ENCODE peak calls at places on chromosomes 11 and 22, in ten cellular contexts. One of them, this sample, is unnamed.

GRCh38 chr22:17929909-17930308 is 94.5 kb downstream of the MICAL3 start:
- DNase-seq in NCI-H1436: no peak
- DNase-seq in GM04504: no peak
- DNase-seq in Peyer's patch: no peak
- DNase-seq in cardiac fibroblast: no peak
- DNase-seq in activated T-helper 1 cell treated with anti-CD3 and anti-CD28 coated beads, Interleukin-12 subunit alpha, Interleukin-12 subunit beta, Interleukin-2, Interleukin-4 antibody, amounts not matched to agents 30 ng/mL and 10 ng/mL and 1 ng/mL, durations not matched to agents 14 hours and 24 hours and 36 hours: no peak
- DNase-seq in amniotic stem cell: no peak
- DNase-seq in frontal cortex: no peak
- DNase-seq in EL: no peak
- DNase-seq in nephron progenitor cell: no peak
- DNase-seq in this sample: no peak

GRCh38 chr22:33568934-33569496 is 351.3 kb downstream of the LARGE1 start:
- DNase-seq in NCI-H1436: no peak
- DNase-seq in GM04504: no peak
- DNase-seq in Peyer's patch: no peak
- DNase-seq in cardiac fibroblast: no peak
- DNase-seq in activated T-helper 1 cell treated with anti-CD3 and anti-CD28 coated beads, Interleukin-12 subunit alpha, Interleukin-12 subunit beta, Interleukin-2, Interleukin-4 antibody, amounts not matched to agents 30 ng/mL and 10 ng/mL and 1 ng/mL, durations not matched to agents 14 hours and 24 hours and 36 hours: no peak
- DNase-seq in amniotic stem cell: no peak
- DNase-seq in frontal cortex: no peak
- DNase-seq in EL: no peak
- DNase-seq in nephron progenitor cell: no peak
- DNase-seq in this sample: no peak

GRCh38 chr11:12205330-12205729 is 94.9 kb downstream of the MICAL2 start:
- DNase-seq in NCI-H1436: no peak
- DNase-seq in GM04504: no peak
- DNase-seq in Peyer's patch: no peak
- DNase-seq in cardiac fibroblast: peak
- DNase-seq in activated T-helper 1 cell treated with anti-CD3 and anti-CD28 coated beads, Interleukin-12 subunit alpha, Interleukin-12 subunit beta, Interleukin-2, Interleukin-4 antibody, amounts not matched to agents 30 ng/mL and 10 ng/mL and 1 ng/mL, durations not matched to agents 14 hours and 24 hours and 36 hours: no peak
- DNase-seq in amniotic stem cell: no peak
- DNase-seq in frontal cortex: no peak
- DNase-seq in EL: peak
- DNase-seq in nephron progenitor cell: no peak
- DNase-seq in this sample: no peak

GRCh38 chr11:73227571-73228211 is 9.6 kb downstream of the P2RY2 start:
- DNase-seq in NCI-H1436: no peak
- DNase-seq in GM04504: no peak
- DNase-seq in Peyer's patch: no peak
- DNase-seq in cardiac fibroblast: no peak
- DNase-seq in activated T-helper 1 cell treated with anti-CD3 and anti-CD28 coated beads, Interleukin-12 subunit alpha, Interleukin-12 subunit beta, Interleukin-2, Interleukin-4 antibody, amounts not matched to agents 30 ng/mL and 10 ng/mL and 1 ng/mL, durations not matched to agents 14 hours and 24 hours and 36 hours: no peak
- DNase-seq in amniotic stem cell: no peak
- DNase-seq in frontal cortex: no peak
- DNase-seq in EL: no peak
- DNase-seq in nephron progenitor cell: peak
- DNase-seq in this sample: no peak

GRCh38 chr22:45183974-45184373 is 20.2 kb downstream of the NUP50 start:
- DNase-seq in NCI-H1436: no peak
- DNase-seq in GM04504: no peak
- DNase-seq in Peyer's patch: no peak
- DNase-seq in cardiac fibroblast: no peak
- DNase-seq in activated T-helper 1 cell treated with anti-CD3 and anti-CD28 coated beads, Interleukin-12 subunit alpha, Interleukin-12 subunit beta, Interleukin-2, Interleukin-4 antibody, amounts not matched to agents 30 ng/mL and 10 ng/mL and 1 ng/mL, durations not matched to agents 14 hours and 24 hours and 36 hours: no peak
- DNase-seq in amniotic stem cell: no peak
- DNase-seq in frontal cortex: no peak
- DNase-seq in EL: no peak
- DNase-seq in nephron progenitor cell: no peak
- DNase-seq in this sample: no peak

GRCh38 chr11:126347751-126348628 is 7.5 kb upstream of the ST3GAL4 start:
- DNase-seq in NCI-H1436: no peak
- DNase-seq in GM04504: no peak
- DNase-seq in Peyer's patch: no peak
- DNase-seq in cardiac fibroblast: no peak
- DNase-seq in activated T-helper 1 cell treated with anti-CD3 and anti-CD28 coated beads, Interleukin-12 subunit alpha, Interleukin-12 subunit beta, Interleukin-2, Interleukin-4 antibody, amounts not matched to agents 30 ng/mL and 10 ng/mL and 1 ng/mL, durations not matched to agents 14 hours and 24 hours and 36 hours: no peak
- DNase-seq in amniotic stem cell: no peak
- DNase-seq in frontal cortex: no peak
- DNase-seq in EL: no peak
- DNase-seq in nephron progenitor cell: no peak
- DNase-seq in this sample: no peak

GRCh38 chr11:31340903-31341572 is 28.5 kb downstream of the DCDC1 start:
- DNase-seq in NCI-H1436: no peak
- DNase-seq in GM04504: no peak
- DNase-seq in Peyer's patch: no peak
- DNase-seq in cardiac fibroblast: peak
- DNase-seq in activated T-helper 1 cell treated with anti-CD3 and anti-CD28 coated beads, Interleukin-12 subunit alpha, Interleukin-12 subunit beta, Interleukin-2, Interleukin-4 antibody, amounts not matched to agents 30 ng/mL and 10 ng/mL and 1 ng/mL, durations not matched to agents 14 hours and 24 hours and 36 hours: no peak
- DNase-seq in amniotic stem cell: no peak
- DNase-seq in frontal cortex: no peak
- DNase-seq in EL: peak
- DNase-seq in nephron progenitor cell: peak
- DNase-seq in this sample: peak

GRCh38 chr11:297666-298405 is 1.5 kb downstream of the IFITM5 start:
- DNase-seq in NCI-H1436: no peak
- DNase-seq in GM04504: no peak
- DNase-seq in Peyer's patch: peak
- DNase-seq in cardiac fibroblast: no peak
- DNase-seq in activated T-helper 1 cell treated with anti-CD3 and anti-CD28 coated beads, Interleukin-12 subunit alpha, Interleukin-12 subunit beta, Interleukin-2, Interleukin-4 antibody, amounts not matched to agents 30 ng/mL and 10 ng/mL and 1 ng/mL, durations not matched to agents 14 hours and 24 hours and 36 hours: no peak
- DNase-seq in amniotic stem cell: no peak
- DNase-seq in frontal cortex: no peak
- DNase-seq in EL: no peak
- DNase-seq in nephron progenitor cell: peak
- DNase-seq in this sample: peak

GRCh38 chr11:8202428-8203160 is 33.8 kb upstream of the RIC3 start:
- DNase-seq in NCI-H1436: no peak
- DNase-seq in GM04504: no peak
- DNase-seq in Peyer's patch: no peak
- DNase-seq in cardiac fibroblast: no peak
- DNase-seq in activated T-helper 1 cell treated with anti-CD3 and anti-CD28 coated beads, Interleukin-12 subunit alpha, Interleukin-12 subunit beta, Interleukin-2, Interleukin-4 antibody, amounts not matched to agents 30 ng/mL and 10 ng/mL and 1 ng/mL, durations not matched to agents 14 hours and 24 hours and 36 hours: no peak
- DNase-seq in amniotic stem cell: no peak
- DNase-seq in frontal cortex: no peak
- DNase-seq in EL: no peak
- DNase-seq in nephron progenitor cell: no peak
- DNase-seq in this sample: no peak

GRCh38 chr11:69253028-69253427 is 40.9 kb upstream of the MYEOV start:
- DNase-seq in NCI-H1436: no peak
- DNase-seq in GM04504: peak
- DNase-seq in Peyer's patch: no peak
- DNase-seq in cardiac fibroblast: peak
- DNase-seq in activated T-helper 1 cell treated with anti-CD3 and anti-CD28 coated beads, Interleukin-12 subunit alpha, Interleukin-12 subunit beta, Interleukin-2, Interleukin-4 antibody, amounts not matched to agents 30 ng/mL and 10 ng/mL and 1 ng/mL, durations not matched to agents 14 hours and 24 hours and 36 hours: no peak
- DNase-seq in amniotic stem cell: no peak
- DNase-seq in frontal cortex: no peak
- DNase-seq in EL: peak
- DNase-seq in nephron progenitor cell: no peak
- DNase-seq in this sample: no peak

GRCh38 chr11:20373568-20374209 is 10.2 kb downstream of the HTATIP2 start:
- DNase-seq in NCI-H1436: no peak
- DNase-seq in GM04504: no peak
- DNase-seq in Peyer's patch: no peak
- DNase-seq in cardiac fibroblast: no peak
- DNase-seq in activated T-helper 1 cell treated with anti-CD3 and anti-CD28 coated beads, Interleukin-12 subunit alpha, Interleukin-12 subunit beta, Interleukin-2, Interleukin-4 antibody, amounts not matched to agents 30 ng/mL and 10 ng/mL and 1 ng/mL, durations not matched to agents 14 hours and 24 hours and 36 hours: no peak
- DNase-seq in amniotic stem cell: no peak
- DNase-seq in frontal cortex: no peak
- DNase-seq in EL: no peak
- DNase-seq in nephron progenitor cell: no peak
- DNase-seq in this sample: no peak

GRCh38 chr11:41665633-41666032 is 206.2 kb upstream of the LRRC4C start:
- DNase-seq in NCI-H1436: no peak
- DNase-seq in GM04504: no peak
- DNase-seq in Peyer's patch: no peak
- DNase-seq in cardiac fibroblast: no peak
- DNase-seq in activated T-helper 1 cell treated with anti-CD3 and anti-CD28 coated beads, Interleukin-12 subunit alpha, Interleukin-12 subunit beta, Interleukin-2, Interleukin-4 antibody, amounts not matched to agents 30 ng/mL and 10 ng/mL and 1 ng/mL, durations not matched to agents 14 hours and 24 hours and 36 hours: no peak
- DNase-seq in amniotic stem cell: no peak
- DNase-seq in frontal cortex: no peak
- DNase-seq in EL: no peak
- DNase-seq in nephron progenitor cell: no peak
- DNase-seq in this sample: no peak

GRCh38 chr22:18048441-18048898 is 24.1 kb upstream of the MICAL3 start:
- DNase-seq in NCI-H1436: no peak
- DNase-seq in GM04504: no peak
- DNase-seq in Peyer's patch: no peak
- DNase-seq in cardiac fibroblast: no peak
- DNase-seq in activated T-helper 1 cell treated with anti-CD3 and anti-CD28 coated beads, Interleukin-12 subunit alpha, Interleukin-12 subunit beta, Interleukin-2, Interleukin-4 antibody, amounts not matched to agents 30 ng/mL and 10 ng/mL and 1 ng/mL, durations not matched to agents 14 hours and 24 hours and 36 hours: no peak
- DNase-seq in amniotic stem cell: peak
- DNase-seq in frontal cortex: no peak
- DNase-seq in EL: peak
- DNase-seq in nephron progenitor cell: no peak
- DNase-seq in this sample: peak

GRCh38 chr11:76888989-76889388 is 28.3 kb downstream of the ACER3 start:
- DNase-seq in NCI-H1436: no peak
- DNase-seq in GM04504: no peak
- DNase-seq in Peyer's patch: no peak
- DNase-seq in cardiac fibroblast: no peak
- DNase-seq in activated T-helper 1 cell treated with anti-CD3 and anti-CD28 coated beads, Interleukin-12 subunit alpha, Interleukin-12 subunit beta, Interleukin-2, Interleukin-4 antibody, amounts not matched to agents 30 ng/mL and 10 ng/mL and 1 ng/mL, durations not matched to agents 14 hours and 24 hours and 36 hours: no peak
- DNase-seq in amniotic stem cell: no peak
- DNase-seq in frontal cortex: no peak
- DNase-seq in EL: no peak
- DNase-seq in nephron progenitor cell: no peak
- DNase-seq in this sample: no peak

GRCh38 chr22:39522567-39523300 is 2.4 kb downstream of the ATF4 start:
- DNase-seq in NCI-H1436: peak
- DNase-seq in GM04504: no peak
- DNase-seq in Peyer's patch: no peak
- DNase-seq in cardiac fibroblast: peak
- DNase-seq in activated T-helper 1 cell treated with anti-CD3 and anti-CD28 coated beads, Interleukin-12 subunit alpha, Interleukin-12 subunit beta, Interleukin-2, Interleukin-4 antibody, amounts not matched to agents 30 ng/mL and 10 ng/mL and 1 ng/mL, durations not matched to agents 14 hours and 24 hours and 36 hours: no peak
- DNase-seq in amniotic stem cell: no peak
- DNase-seq in frontal cortex: peak
- DNase-seq in EL: peak
- DNase-seq in nephron progenitor cell: no peak
- DNase-seq in this sample: no peak

GRCh38 chr11:86696004-86696403 is 23.6 kb upstream of the ME3 start:
- DNase-seq in NCI-H1436: no peak
- DNase-seq in GM04504: peak
- DNase-seq in Peyer's patch: no peak
- DNase-seq in cardiac fibroblast: peak
- DNase-seq in activated T-helper 1 cell treated with anti-CD3 and anti-CD28 coated beads, Interleukin-12 subunit alpha, Interleukin-12 subunit beta, Interleukin-2, Interleukin-4 antibody, amounts not matched to agents 30 ng/mL and 10 ng/mL and 1 ng/mL, durations not matched to agents 14 hours and 24 hours and 36 hours: no peak
- DNase-seq in amniotic stem cell: peak
- DNase-seq in frontal cortex: no peak
- DNase-seq in EL: peak
- DNase-seq in nephron progenitor cell: no peak
- DNase-seq in this sample: no peak

GRCh38 chr22:50140615-50141014 is 29.9 kb upstream of the PANX2 start:
- DNase-seq in NCI-H1436: no peak
- DNase-seq in GM04504: no peak
- DNase-seq in Peyer's patch: no peak
- DNase-seq in cardiac fibroblast: no peak
- DNase-seq in activated T-helper 1 cell treated with anti-CD3 and anti-CD28 coated beads, Interleukin-12 subunit alpha, Interleukin-12 subunit beta, Interleukin-2, Interleukin-4 antibody, amounts not matched to agents 30 ng/mL and 10 ng/mL and 1 ng/mL, durations not matched to agents 14 hours and 24 hours and 36 hours: no peak
- DNase-seq in amniotic stem cell: no peak
- DNase-seq in frontal cortex: no peak
- DNase-seq in EL: no peak
- DNase-seq in nephron progenitor cell: no peak
- DNase-seq in this sample: no peak

GRCh38 chr11:114171257-114172054 is 111.9 kb downstream of the ZBTB16 start:
- DNase-seq in NCI-H1436: no peak
- DNase-seq in GM04504: no peak
- DNase-seq in Peyer's patch: no peak
- DNase-seq in cardiac fibroblast: peak
- DNase-seq in activated T-helper 1 cell treated with anti-CD3 and anti-CD28 coated beads, Interleukin-12 subunit alpha, Interleukin-12 subunit beta, Interleukin-2, Interleukin-4 antibody, amounts not matched to agents 30 ng/mL and 10 ng/mL and 1 ng/mL, durations not matched to agents 14 hours and 24 hours and 36 hours: no peak
- DNase-seq in amniotic stem cell: no peak
- DNase-seq in frontal cortex: no peak
- DNase-seq in EL: no peak
- DNase-seq in nephron progenitor cell: peak
- DNase-seq in this sample: no peak

GRCh38 chr11:94958118-94958517 is 15.2 kb downstream of the CWC15 start:
- DNase-seq in NCI-H1436: no peak
- DNase-seq in GM04504: peak
- DNase-seq in Peyer's patch: no peak
- DNase-seq in cardiac fibroblast: peak
- DNase-seq in activated T-helper 1 cell treated with anti-CD3 and anti-CD28 coated beads, Interleukin-12 subunit alpha, Interleukin-12 subunit beta, Interleukin-2, Interleukin-4 antibody, amounts not matched to agents 30 ng/mL and 10 ng/mL and 1 ng/mL, durations not matched to agents 14 hours and 24 hours and 36 hours: no peak
- DNase-seq in amniotic stem cell: no peak
- DNase-seq in frontal cortex: no peak
- DNase-seq in EL: peak
- DNase-seq in nephron progenitor cell: no peak
- DNase-seq in this sample: no peak

GRCh38 chr22:21876486-21877176 is 9.2 kb upstream of the MAPK1 start:
- DNase-seq in NCI-H1436: no peak
- DNase-seq in GM04504: peak
- DNase-seq in Peyer's patch: no peak
- DNase-seq in cardiac fibroblast: peak
- DNase-seq in activated T-helper 1 cell treated with anti-CD3 and anti-CD28 coated beads, Interleukin-12 subunit alpha, Interleukin-12 subunit beta, Interleukin-2, Interleukin-4 antibody, amounts not matched to agents 30 ng/mL and 10 ng/mL and 1 ng/mL, durations not matched to agents 14 hours and 24 hours and 36 hours: no peak
- DNase-seq in amniotic stem cell: no peak
- DNase-seq in frontal cortex: no peak
- DNase-seq in EL: peak
- DNase-seq in nephron progenitor cell: no peak
- DNase-seq in this sample: no peak

GRCh38 chr11:12209096-12209495 is 98.7 kb downstream of the MICAL2 start:
- DNase-seq in NCI-H1436: no peak
- DNase-seq in GM04504: no peak
- DNase-seq in Peyer's patch: no peak
- DNase-seq in cardiac fibroblast: no peak
- DNase-seq in activated T-helper 1 cell treated with anti-CD3 and anti-CD28 coated beads, Interleukin-12 subunit alpha, Interleukin-12 subunit beta, Interleukin-2, Interleukin-4 antibody, amounts not matched to agents 30 ng/mL and 10 ng/mL and 1 ng/mL, durations not matched to agents 14 hours and 24 hours and 36 hours: no peak
- DNase-seq in amniotic stem cell: no peak
- DNase-seq in frontal cortex: no peak
- DNase-seq in EL: no peak
- DNase-seq in nephron progenitor cell: no peak
- DNase-seq in this sample: no peak

GRCh38 chr11:76293189-76293631 is 86.9 kb upstream of the WNT11 start:
- DNase-seq in NCI-H1436: no peak
- DNase-seq in GM04504: no peak
- DNase-seq in Peyer's patch: no peak
- DNase-seq in cardiac fibroblast: no peak
- DNase-seq in activated T-helper 1 cell treated with anti-CD3 and anti-CD28 coated beads, Interleukin-12 subunit alpha, Interleukin-12 subunit beta, Interleukin-2, Interleukin-4 antibody, amounts not matched to agents 30 ng/mL and 10 ng/mL and 1 ng/mL, durations not matched to agents 14 hours and 24 hours and 36 hours: peak
- DNase-seq in amniotic stem cell: no peak
- DNase-seq in frontal cortex: no peak
- DNase-seq in EL: no peak
- DNase-seq in nephron progenitor cell: no peak
- DNase-seq in this sample: no peak

GRCh38 chr11:70476669-70477068 is 78.3 kb downstream of the CTTN start:
- DNase-seq in NCI-H1436: no peak
- DNase-seq in GM04504: no peak
- DNase-seq in Peyer's patch: no peak
- DNase-seq in cardiac fibroblast: no peak
- DNase-seq in activated T-helper 1 cell treated with anti-CD3 and anti-CD28 coated beads, Interleukin-12 subunit alpha, Interleukin-12 subunit beta, Interleukin-2, Interleukin-4 antibody, amounts not matched to agents 30 ng/mL and 10 ng/mL and 1 ng/mL, durations not matched to agents 14 hours and 24 hours and 36 hours: no peak
- DNase-seq in amniotic stem cell: no peak
- DNase-seq in frontal cortex: no peak
- DNase-seq in EL: no peak
- DNase-seq in nephron progenitor cell: no peak
- DNase-seq in this sample: no peak

GRCh38 chr11:129533395-129533794 is 157.7 kb downstream of the BARX2 start:
- DNase-seq in NCI-H1436: no peak
- DNase-seq in GM04504: no peak
- DNase-seq in Peyer's patch: no peak
- DNase-seq in cardiac fibroblast: no peak
- DNase-seq in activated T-helper 1 cell treated with anti-CD3 and anti-CD28 coated beads, Interleukin-12 subunit alpha, Interleukin-12 subunit beta, Interleukin-2, Interleukin-4 antibody, amounts not matched to agents 30 ng/mL and 10 ng/mL and 1 ng/mL, durations not matched to agents 14 hours and 24 hours and 36 hours: no peak
- DNase-seq in amniotic stem cell: no peak
- DNase-seq in frontal cortex: no peak
- DNase-seq in EL: no peak
- DNase-seq in nephron progenitor cell: no peak
- DNase-seq in this sample: no peak

GRCh38 chr11:125285844-125286243 is 121.3 kb downstream of the PKNOX2 start:
- DNase-seq in NCI-H1436: no peak
- DNase-seq in GM04504: no peak
- DNase-seq in Peyer's patch: no peak
- DNase-seq in cardiac fibroblast: no peak
- DNase-seq in activated T-helper 1 cell treated with anti-CD3 and anti-CD28 coated beads, Interleukin-12 subunit alpha, Interleukin-12 subunit beta, Interleukin-2, Interleukin-4 antibody, amounts not matched to agents 30 ng/mL and 10 ng/mL and 1 ng/mL, durations not matched to agents 14 hours and 24 hours and 36 hours: no peak
- DNase-seq in amniotic stem cell: no peak
- DNase-seq in frontal cortex: no peak
- DNase-seq in EL: no peak
- DNase-seq in nephron progenitor cell: no peak
- DNase-seq in this sample: no peak

This sample was measured in CMK.